ENCODE peak calls at places on chromosome 22, in six cellular contexts. I is GM12891, S is K562, Q is GM12878, C is H1, T is HepG2. H is an unnamed sample.

GRCh38 chr22:45552580-45553332 is 50.1 kb downstream of the FBLN1 start:
- DNase-seq in I (no peak), S (no peak), Q (no peak), C (no peak), T (no peak), H (no peak)

GRCh38 chr22:38957046-38957770 is at the start of gene APOBEC3A:
- DNase-seq in I (no peak), S (no peak), Q (no peak), C (no peak), T (no peak), H (no peak)

GRCh38 chr22:23677701-23677995 is 13.2 kb upstream of the RGL4 start:
- DNase-seq in I (no peak), S (no peak), Q (no peak), C (no peak), T (no peak), H (no peak)

GRCh38 chr22:38923463-38924196 is 33.8 kb upstream of the APOBEC3A start:
- DNase-seq in I (no peak), S (peak; percentile 58), Q (no peak), C (no peak), T (peak; percentile 88), H (no peak)

GRCh38 chr22:27179161-27179560 is 521.8 kb downstream of the MIAT start:
- DNase-seq in I (no peak), S (no peak), Q (no peak), C (no peak), T (no peak), H (no peak)

GRCh38 chr22:17086301-17086700 is 1.5 kb downstream of the IL17RA start:
- DNase-seq in I (no peak), S (no peak), Q (no peak), C (no peak), T (no peak), H (no peak)

GRCh38 chr22:34639911-34640310 is 426.0 kb upstream of the ISX start:
- DNase-seq in I (no peak), S (no peak), Q (no peak), C (no peak), T (no peak), H (no peak)

GRCh38 chr22:43823353-43823908 is 11.3 kb upstream of the EFCAB6 start:
- DNase-seq in I (peak; percentile 1), S (no peak), Q (no peak), C (no peak), T (peak; percentile 61), H (no peak)

GRCh38 chr22:36619797-36620390 is 83.7 kb downstream of the CACNG2 start:
- DNase-seq in I (no peak), S (no peak), Q (no peak), C (no peak), T (no peak), H (no peak)

GRCh38 chr22:44728761-44729261 is 23.6 kb upstream of the ARHGAP8 start:
- DNase-seq in I (no peak), S (no peak), Q (no peak), C (no peak), T (no peak), H (no peak)

GRCh38 chr22:21920341-21921183 is 32.1 kb downstream of the PPM1F start:
- DNase-seq in I (no peak), S (no peak), Q (no peak), C (no peak), T (no peak), H (no peak)

GRCh38 chr22:22691716-22692701 is 47.6 kb downstream of the GGTLC2 start:
- DNase-seq in I (no peak), S (no peak), Q (no peak), C (no peak), T (no peak), H (no peak)

GRCh38 chr22:26986884-26987283 is 329.5 kb downstream of the MIAT start:
- DNase-seq in I (no peak), S (no peak), Q (no peak), C (no peak), T (no peak), H (no peak)

DNA sequence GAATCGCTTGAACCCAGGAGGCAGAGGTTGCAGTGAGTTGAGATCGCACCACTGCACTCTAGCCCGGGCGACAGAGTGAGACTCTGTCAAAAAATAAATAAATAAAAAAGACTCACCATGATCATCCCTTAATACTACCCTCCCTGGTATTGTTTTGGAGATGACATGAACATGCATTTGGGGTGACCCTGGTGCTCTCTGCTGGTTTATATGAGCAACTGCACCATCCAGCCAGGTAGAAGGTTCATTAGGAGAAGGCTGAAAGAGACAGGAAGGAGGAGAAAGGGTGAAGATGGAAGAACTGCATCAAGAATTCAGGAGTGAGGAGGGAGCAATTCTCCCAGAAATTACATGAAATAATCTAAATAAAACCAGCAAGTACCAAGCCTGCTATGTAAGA is 37.8 kb downstream of the SLC5A1 start:
- DNase-seq in I (peak; percentile 16), S (peak; percentile 47), Q (peak; percentile 7), C (no peak), T (peak; percentile 47), H (peak; percentile 6)
- TF ChIP-seq POLR2AphosphoS5 in I (no peak), S (no peak), Q (no peak), C (no peak), T (no peak), H (no peak)

DNA sequence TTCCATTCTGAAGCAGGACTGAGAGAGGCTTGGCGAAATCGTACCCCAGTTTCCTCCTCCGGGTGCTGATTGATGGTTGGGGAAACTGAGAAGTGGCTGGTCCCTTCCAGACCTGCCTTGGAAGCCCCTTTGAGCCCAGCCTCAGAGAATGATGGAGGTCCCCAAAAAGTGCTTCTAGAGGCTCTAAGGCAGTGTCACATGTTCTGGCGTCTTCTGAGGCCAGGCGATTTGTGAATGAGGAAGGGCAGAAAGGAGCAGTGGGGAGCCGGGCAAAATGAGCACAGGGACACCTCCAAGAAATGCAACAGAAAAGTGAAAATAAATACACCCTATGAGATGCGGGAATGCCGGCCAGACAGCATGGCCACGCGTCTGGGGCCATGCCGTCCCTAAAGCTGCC is 1.0 kb upstream of the LIF start:
- DNase-seq in I (no peak), S (no peak), Q (no peak), C (no peak), T (no peak), H (no peak)
- TF ChIP-seq TAF1 in I (no peak), S (no peak), Q (no peak), C (no peak), T (no peak), H (no peak)

GRCh38 chr22:30667486-30668305 is at the start of gene DUSP18:
- DNase-seq in I (peak; percentile 99), S (peak; percentile 92), Q (peak; percentile 64), C (peak; percentile 94), T (peak; percentile 83), H (peak; percentile 99)
- TF ChIP-seq POLR2A in I (no peak), S (peak; percentile 79), Q (peak; percentile 82), C (peak; percentile 48), T (no peak), H (peak; percentile 37)

GRCh38 chr22:41239443-41240128 is 1.1 kb downstream of the CHADL start:
- DNase-seq in I (no peak), S (no peak), Q (no peak), C (no peak), T (no peak), H (no peak)

GRCh38 chr22:41240377-41241132 is at the start of gene CHADL:
- DNase-seq in I (no peak), S (no peak), Q (no peak), C (no peak), T (peak; percentile 58), H (no peak)

GRCh38 chr22:41243361-41243760 is 2.6 kb upstream of the CHADL start:
- DNase-seq in I (no peak), S (no peak), Q (no peak), C (no peak), T (no peak), H (no peak)

GRCh38 chr22:41241133-41241676 is 474 bp upstream of the CHADL start:
- DNase-seq in I (no peak), S (no peak), Q (no peak), C (no peak), T (no peak), H (no peak)

DNA sequence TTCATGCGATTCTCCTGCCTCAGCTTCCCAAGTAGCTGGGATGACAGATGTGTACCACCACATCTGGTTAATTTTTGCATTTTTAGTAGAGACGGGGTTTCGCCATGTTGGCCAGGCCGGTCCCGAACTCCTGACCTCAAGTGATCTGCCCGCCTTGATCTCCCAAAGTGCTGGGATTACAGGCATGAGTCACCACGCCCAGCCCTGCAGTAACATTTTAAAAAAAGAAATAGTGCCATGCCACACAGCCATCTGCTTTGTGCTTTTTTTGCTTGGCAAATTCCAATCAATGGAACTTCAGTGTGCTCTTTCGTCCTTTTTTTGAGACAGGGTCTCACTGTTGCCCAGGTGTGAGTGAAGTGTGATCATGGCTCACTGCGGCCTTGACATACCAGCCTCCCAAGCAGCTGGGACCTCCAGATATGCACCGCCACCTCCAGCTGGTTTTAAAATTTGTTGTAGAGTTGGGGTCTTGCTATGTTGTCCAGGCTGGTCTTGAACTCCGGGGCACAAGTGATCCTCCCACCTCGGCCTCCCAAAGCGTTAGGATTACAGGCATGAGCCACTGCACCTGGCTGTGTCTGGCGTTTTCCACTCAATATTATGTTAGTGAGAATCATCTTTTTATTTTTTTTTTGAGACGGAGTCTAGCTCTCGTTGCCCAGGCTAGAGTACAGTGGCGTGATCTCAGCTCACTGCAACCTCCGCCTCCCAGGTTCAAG is 1.8 kb upstream of the CHADL start:
- DNase-seq in I (no peak), S (no peak), Q (no peak), C (no peak), T (no peak), H (no peak)
- TF ChIP-seq POLR2AphosphoS5 in I (no peak), S (no peak), Q (no peak), C (no peak), T (no peak), H (no peak)

DNA sequence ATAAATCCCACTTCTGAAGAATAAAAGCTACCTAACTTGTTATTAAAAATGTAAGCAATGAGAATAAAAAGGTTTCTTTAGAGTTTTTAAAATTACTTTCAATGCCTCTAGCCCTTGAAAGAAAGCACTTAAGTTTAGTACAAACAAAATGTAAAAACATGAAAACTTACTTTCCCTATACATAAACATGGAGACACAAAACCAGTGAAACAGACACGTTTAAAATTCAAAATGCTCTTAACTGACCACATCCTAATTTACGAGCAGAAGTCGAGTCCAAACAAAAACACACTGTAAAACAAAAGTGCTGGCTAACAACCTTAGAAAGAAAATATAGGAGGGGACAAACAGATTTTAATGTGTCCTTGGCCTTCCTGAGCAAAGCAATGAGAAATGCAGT is 36.6 kb downstream of the TCF20 start:
- DNase-seq in I (no peak), S (no peak), Q (no peak), C (no peak), T (no peak), H (no peak)
- TF ChIP-seq TAF1 in I (no peak), S (no peak), Q (no peak), C (no peak), T (no peak), H (no peak)

DNA sequence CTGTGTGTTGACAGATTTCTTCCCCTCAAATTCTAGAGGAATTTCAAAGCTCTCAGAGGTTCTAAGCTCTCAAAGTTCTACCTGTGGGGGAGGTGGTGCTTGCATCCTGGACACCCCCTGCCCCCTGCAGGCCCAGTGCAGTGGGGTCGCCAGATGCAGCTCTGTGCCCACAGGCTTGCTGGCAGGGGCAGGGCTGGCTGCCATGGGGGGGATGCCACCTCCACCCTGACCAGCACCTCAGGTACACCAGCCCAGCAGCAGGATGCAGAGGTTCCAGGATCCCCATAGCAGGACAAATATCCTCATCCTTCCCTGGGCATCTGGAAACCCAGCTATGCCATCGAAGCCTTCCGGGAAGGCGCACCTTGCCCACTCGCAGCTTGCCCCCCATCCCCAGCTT is 91.1 kb downstream of the BRD1 start:
- DNase-seq in I (no peak), S (no peak), Q (no peak), C (no peak), T (no peak), H (no peak)
- TF ChIP-seq POLR2A in I (no peak), S (no peak), Q (no peak), C (no peak), T (no peak), H (no peak)